ENCODE peak calls at places on chromosomes 13 and 19, in four cellular contexts. One of them, this sample, is unnamed.

GRCh38 chr19:46386996-46387712 is 26.2 kb downstream of the CCDC8 start:
- DNase-seq in Calu3: no peak
- DNase-seq in activated T-helper 1 cell treated with Interleukin-2 at 50 U/mL for 16 hours: no peak
- DNase-seq in activated CD8-positive, alpha-beta memory T cell treated with anti-CD3 and anti-CD28 coated beads for 1 hour: no peak
- DNase-seq in this sample: no peak

GRCh38 chr13:114072421-114072820 is 60.0 kb downstream of the RASA3 start:
- DNase-seq in Calu3: no peak
- DNase-seq in activated T-helper 1 cell treated with Interleukin-2 at 50 U/mL for 16 hours: no peak
- DNase-seq in activated CD8-positive, alpha-beta memory T cell treated with anti-CD3 and anti-CD28 coated beads for 1 hour: no peak
- DNase-seq in this sample: no peak

GRCh38 chr19:52397310-52398090 is at the start of gene ZNF528:
- DNase-seq in Calu3: no peak
- DNase-seq in activated T-helper 1 cell treated with Interleukin-2 at 50 U/mL for 16 hours: peak; percentile 89
- DNase-seq in activated CD8-positive, alpha-beta memory T cell treated with anti-CD3 and anti-CD28 coated beads for 1 hour: peak; percentile 82
- DNase-seq in this sample: peak; percentile 88

GRCh38 chr13:52921194-52921593 is 72.8 kb upstream of the PCDH8 start:
- DNase-seq in activated CD8-positive, alpha-beta memory T cell treated with anti-CD3 and anti-CD28 coated beads for 1 hour: no peak
- DNase-seq in Calu3: no peak
- DNase-seq in activated T-helper 1 cell treated with Interleukin-2 at 50 U/mL for 16 hours: no peak
- DNase-seq in this sample: no peak

GRCh38 chr13:39968646-39969475 is 313.4 kb downstream of the COG6 start:
- DNase-seq in Calu3: no peak
- DNase-seq in activated CD8-positive, alpha-beta memory T cell treated with anti-CD3 and anti-CD28 coated beads for 1 hour: no peak
- DNase-seq in activated T-helper 1 cell treated with Interleukin-2 at 50 U/mL for 16 hours: no peak
- DNase-seq in this sample: no peak

GRCh38 chr19:858284-858683 is 1.2 kb upstream of the CFD start:
- DNase-seq in activated CD8-positive, alpha-beta memory T cell treated with anti-CD3 and anti-CD28 coated beads for 1 hour: no peak
- DNase-seq in activated T-helper 1 cell treated with Interleukin-2 at 50 U/mL for 16 hours: no peak
- DNase-seq in Calu3: no peak
- DNase-seq in this sample: no peak

GRCh38 chr19:48741222-48741999 is 1.0 kb upstream of the RASIP1 start:
- DNase-seq in activated T-helper 1 cell treated with Interleukin-2 at 50 U/mL for 16 hours: no peak
- DNase-seq in Calu3: peak; percentile 37
- DNase-seq in activated CD8-positive, alpha-beta memory T cell treated with anti-CD3 and anti-CD28 coated beads for 1 hour: no peak
- DNase-seq in this sample: no peak

GRCh38 chr19:30046522-30046921 is 104.5 kb downstream of the URI1 start:
- DNase-seq in activated T-helper 1 cell treated with Interleukin-2 at 50 U/mL for 16 hours: no peak
- DNase-seq in activated CD8-positive, alpha-beta memory T cell treated with anti-CD3 and anti-CD28 coated beads for 1 hour: no peak
- DNase-seq in Calu3: no peak
- DNase-seq in this sample: peak; percentile 50

GRCh38 chr19:53537523-53538377 is at the start of gene ZNF331:
- DNase-seq in Calu3: no peak
- DNase-seq in activated CD8-positive, alpha-beta memory T cell treated with anti-CD3 and anti-CD28 coated beads for 1 hour: peak; percentile 89
- DNase-seq in activated T-helper 1 cell treated with Interleukin-2 at 50 U/mL for 16 hours: peak; percentile 82
- DNase-seq in this sample: no peak

GRCh38 chr13:91741925-91742324 is 343.5 kb downstream of the GPC5 start:
- DNase-seq in activated CD8-positive, alpha-beta memory T cell treated with anti-CD3 and anti-CD28 coated beads for 1 hour: no peak
- DNase-seq in Calu3: no peak
- DNase-seq in activated T-helper 1 cell treated with Interleukin-2 at 50 U/mL for 16 hours: no peak
- DNase-seq in this sample: peak; percentile 47

GRCh38 chr13:114281351-114282142 is at the start of gene UPF3A:
- DNase-seq in activated T-helper 1 cell treated with Interleukin-2 at 50 U/mL for 16 hours: peak; percentile 75
- DNase-seq in activated CD8-positive, alpha-beta memory T cell treated with anti-CD3 and anti-CD28 coated beads for 1 hour: peak; percentile 56
- DNase-seq in Calu3: peak; percentile 63
- DNase-seq in this sample: peak; percentile 90

GRCh38 chr19:57675881-57676280 is 5.9 kb upstream of the ZNF551 start:
- DNase-seq in activated T-helper 1 cell treated with Interleukin-2 at 50 U/mL for 16 hours: no peak
- DNase-seq in Calu3: no peak
- DNase-seq in activated CD8-positive, alpha-beta memory T cell treated with anti-CD3 and anti-CD28 coated beads for 1 hour: no peak
- DNase-seq in this sample: no peak

GRCh38 chr19:14554382-14554812 is 17.5 kb downstream of the NDUFB7 start:
- DNase-seq in activated CD8-positive, alpha-beta memory T cell treated with anti-CD3 and anti-CD28 coated beads for 1 hour: no peak
- DNase-seq in activated T-helper 1 cell treated with Interleukin-2 at 50 U/mL for 16 hours: no peak
- DNase-seq in Calu3: no peak
- DNase-seq in this sample: peak; percentile 97